ENCODE peak calls at places on chromosomes 7 and 10, in five cellular contexts. I, Q, K, R and L are unnamed samples.

GRCh38 chr7:20541615-20542349 is 73.7 kb upstream of the ABCB5 start:
- DNase-seq in I (no peak), Q (peak), K (peak), R (no peak), L (no peak)

GRCh38 chr10:132575320-132576201 is 38.0 kb downstream of the INPP5A start:
- DNase-seq in I (no peak), Q (peak), K (no peak), R (peak), L (peak)

GRCh38 chr10:9198611-9199010 is 1144.1 kb downstream of the GATA3 start:
- DNase-seq in I (no peak), Q (no peak), K (no peak), R (no peak), L (no peak)

GRCh38 chr7:127119517-127119916 is 133.2 kb downstream of the GRM8 start:
- DNase-seq in I (no peak), Q (no peak), K (no peak), R (no peak), L (no peak)

GRCh38 chr7:43166686-43167085 is 54.2 kb downstream of the HECW1 start:
- DNase-seq in I (no peak), Q (no peak), K (no peak), R (no peak), L (no peak)

GRCh38 chr10:80528185-80528700 is 9.5 kb upstream of the SH2D4B start:
- DNase-seq in I (no peak), Q (no peak), K (no peak), R (no peak), L (peak)

GRCh38 chr10:11444531-11445228 is 166.8 kb downstream of the USP6NL start:
- DNase-seq in I (no peak), Q (no peak), K (no peak), R (no peak), L (no peak)

GRCh38 chr10:110067960-110068770 is 60.4 kb downstream of the ADD3 start:
- DNase-seq in I (no peak), Q (peak), K (no peak), R (no peak), L (no peak)

GRCh38 chr7:25296086-25296485 is 67.8 kb upstream of the NPVF start:
- DNase-seq in I (no peak), Q (no peak), K (no peak), R (no peak), L (no peak)

GRCh38 chr7:72020301-72020700 is 391.8 kb downstream of the CALN1 start:
- DNase-seq in I (no peak), Q (no peak), K (no peak), R (peak), L (no peak)

GRCh38 chr7:106666353-106666752 is 5.4 kb upstream of the CCDC71L start:
- DNase-seq in I (no peak), Q (no peak), K (no peak), R (no peak), L (no peak)

GRCh38 chr7:106668853-106669539 is 8.0 kb upstream of the CCDC71L start:
- DNase-seq in I (no peak), Q (no peak), K (no peak), R (no peak), L (no peak)

GRCh38 chr7:106660862-106661720 is at the start of gene CCDC71L:
- DNase-seq in I (peak), Q (peak), K (peak), R (peak), L (peak)

GRCh38 chr7:106659963-106660861 is 746 bp downstream of the CCDC71L start:
- DNase-seq in I (peak), Q (peak), K (peak), R (peak), L (peak)

DNA sequence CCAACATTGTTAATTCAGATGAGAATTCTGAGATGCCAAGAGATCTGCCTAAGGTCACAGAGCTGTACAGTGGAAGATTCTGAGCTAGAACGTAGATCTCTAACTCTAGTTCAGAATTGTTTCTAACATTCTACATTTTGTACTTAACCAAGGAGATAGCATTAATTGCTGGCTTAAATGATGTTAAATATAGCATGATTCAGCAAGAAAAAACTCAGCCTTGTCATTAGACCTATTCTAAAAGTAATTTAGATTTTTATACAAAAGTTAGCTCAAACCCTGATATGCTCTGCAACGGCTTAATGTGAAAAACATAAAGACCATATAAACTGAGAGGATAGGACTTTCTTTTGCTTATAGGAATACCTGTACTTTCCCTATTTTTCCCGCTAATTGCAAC is 3.4 kb upstream of the CCDC71L start:
- DNase-seq in I (no peak), Q (no peak), K (no peak), R (no peak), L (no peak)
- TF ChIP-seq CTCF in I (no peak), Q (no peak), K (no peak), R (no peak), L (no peak)

DNA sequence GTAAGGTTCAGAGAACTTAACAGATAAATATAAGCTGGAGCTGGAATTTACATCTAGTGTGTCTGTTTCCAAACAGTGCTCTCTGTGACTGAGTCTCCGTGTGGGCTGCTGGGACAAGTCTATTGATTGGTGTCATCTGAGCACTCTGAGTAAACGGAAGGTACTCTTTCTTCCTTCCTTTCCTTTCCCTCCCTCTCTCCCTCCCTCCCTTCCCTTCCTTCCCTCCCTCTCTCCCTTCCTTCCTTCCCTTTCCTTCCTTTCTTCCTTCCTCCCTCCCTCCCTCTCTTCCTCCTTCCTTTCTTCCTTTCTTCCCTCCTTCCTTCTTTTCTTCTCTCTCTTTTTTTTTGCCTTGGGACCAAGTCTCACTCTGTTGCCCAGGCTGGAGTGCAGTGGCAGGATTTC is 61.8 kb downstream of the ANKRD61 start:
- DNase-seq in I (no peak), Q (no peak), K (no peak), R (no peak), L (no peak)
- TF ChIP-seq CTCF in I (no peak), Q (no peak), K (no peak), R (no peak), L (no peak)

DNA sequence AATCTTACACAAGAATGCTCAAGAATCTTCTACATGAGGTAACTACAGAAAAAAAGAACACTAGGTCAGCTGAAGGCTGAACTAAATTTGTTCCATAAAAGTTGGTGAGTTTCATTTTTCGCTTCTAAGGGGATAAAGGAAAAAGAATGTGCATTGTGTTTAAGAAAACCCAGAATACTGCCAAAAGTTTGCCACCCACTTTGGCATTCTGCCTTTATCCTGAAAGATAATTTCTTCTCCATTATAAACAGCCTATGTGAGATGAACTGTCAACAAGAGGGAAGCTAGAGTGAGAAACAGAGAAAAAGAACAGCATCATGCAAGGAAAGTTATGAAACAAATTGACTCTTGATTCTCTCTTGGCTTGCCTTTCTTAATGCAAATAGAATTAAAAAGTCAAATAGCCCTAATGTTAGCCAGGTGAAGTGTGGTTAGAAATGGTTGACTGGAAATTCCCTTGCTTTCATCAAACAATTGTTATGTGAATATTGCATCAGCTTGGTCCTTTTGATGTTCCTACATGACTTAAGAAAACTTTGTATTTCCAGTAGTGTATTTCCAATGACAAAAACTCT is 25.8 kb downstream of the STEAP1 start:
- DNase-seq in I (no peak), Q (peak), K (no peak), R (no peak), L (no peak)
- TF ChIP-seq CTCF in I (no peak), Q (no peak), K (no peak), R (no peak), L (no peak)

GRCh38 chr7:35241431-35241830 is 12.5 kb downstream of the TBX20 start:
- DNase-seq in I (no peak), Q (no peak), K (no peak), R (no peak), L (no peak)

GRCh38 chr7:35246819-35247218 is 7.1 kb downstream of the TBX20 start:
- DNase-seq in I (no peak), Q (no peak), K (no peak), R (no peak), L (no peak)

GRCh38 chr7:35241884-35242283 is 12.0 kb downstream of the TBX20 start:
- DNase-seq in I (no peak), Q (peak), K (no peak), R (no peak), L (no peak)
- TF ChIP-seq CTCF in I (no peak), Q (no peak), K (no peak), R (no peak), L (peak)

GRCh38 chr10:44965104-44965503 is 5.5 kb downstream of the RASSF4 start:
- DNase-seq in I (no peak), Q (no peak), K (no peak), R (peak), L (no peak)

GRCh38 chr10:44961231-44961571 is 1.6 kb downstream of the RASSF4 start:
- DNase-seq in I (no peak), Q (no peak), K (no peak), R (peak), L (no peak)

GRCh38 chr10:44963772-44964633 is 4.4 kb downstream of the RASSF4 start:
- DNase-seq in I (peak), Q (no peak), K (no peak), R (peak), L (no peak)

GRCh38 chr10:44961931-44962750 is 2.5 kb downstream of the RASSF4 start:
- DNase-seq in I (no peak), Q (no peak), K (no peak), R (peak), L (no peak)

GRCh38 chr10:44962870-44963738 is 3.5 kb downstream of the RASSF4 start:
- DNase-seq in I (peak), Q (no peak), K (no peak), R (peak), L (no peak)
- TF ChIP-seq CTCF in I (no peak), Q (peak), K (peak), R (no peak), L (peak)

DNA sequence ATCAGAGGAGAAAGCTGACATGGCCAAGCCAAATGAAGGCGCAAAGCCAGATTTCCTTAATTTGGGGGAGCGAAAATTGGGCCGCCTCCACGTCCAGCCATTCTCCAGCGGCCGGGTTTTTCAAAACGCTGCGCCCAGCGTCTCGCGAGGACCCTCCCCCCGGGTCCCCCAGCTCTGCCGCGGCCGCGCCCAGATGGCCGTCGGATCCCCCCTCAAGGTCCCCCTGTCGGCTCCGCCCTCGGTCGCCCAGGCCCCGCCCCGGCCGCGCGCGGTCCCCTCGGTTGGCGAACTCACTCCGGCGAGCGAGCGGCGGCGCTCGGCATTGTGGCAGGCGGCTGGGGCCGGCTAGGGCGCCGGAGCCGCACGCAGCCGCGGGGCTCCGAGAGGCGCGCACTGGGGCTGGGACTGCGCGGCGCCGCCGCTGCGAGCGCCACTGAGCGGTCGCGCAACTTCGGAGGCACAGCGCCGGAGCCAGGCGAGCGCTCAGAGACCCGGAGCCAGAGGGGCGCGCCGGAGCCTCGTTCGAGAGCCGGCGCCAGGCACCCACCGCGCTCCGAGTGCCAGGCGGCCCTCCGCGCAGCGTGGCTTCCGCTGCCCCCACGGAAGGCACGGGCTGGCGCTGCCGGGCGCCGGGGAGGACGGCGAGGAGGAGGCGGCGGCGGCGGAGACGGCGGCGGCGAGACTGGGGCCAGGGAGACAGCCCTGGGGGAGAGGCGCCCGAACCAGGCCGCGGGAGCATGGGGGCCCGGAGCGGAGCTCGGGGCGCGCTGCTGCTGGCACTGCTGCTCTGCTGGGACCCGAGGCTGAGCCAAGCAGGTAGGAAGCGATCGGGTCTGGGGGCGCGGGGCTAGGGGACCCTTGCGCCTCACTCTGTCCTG is at the start of gene UNC5B:
- DNase-seq in I (peak), Q (peak), K (peak), R (peak), L (no peak)
- TF ChIP-seq CTCF in I (no peak), Q (peak), K (peak), R (peak), L (peak)

GRCh38 chr7:26329520-26330269 is 38.0 kb downstream of the SNX10 start:
- DNase-seq in I (peak), Q (no peak), K (no peak), R (peak), L (no peak)
- TF ChIP-seq CTCF in I (no peak), Q (no peak), K (no peak), R (no peak), L (no peak)

GRCh38 chr10:27794157-27794556 is 48.5 kb upstream of the MKX start:
- DNase-seq in I (no peak), Q (peak), K (no peak), R (no peak), L (no peak)
- TF ChIP-seq CTCF in I (no peak), Q (peak), K (peak), R (no peak), L (peak)

GRCh38 chr10:94230134-94230785 is 132.5 kb downstream of the NOC3L start:
- DNase-seq in I (no peak), Q (no peak), K (no peak), R (no peak), L (no peak)

GRCh38 chr10:94223702-94224370 is 138.9 kb downstream of the NOC3L start:
- DNase-seq in I (no peak), Q (no peak), K (no peak), R (no peak), L (no peak)

GRCh38 chr10:94224656-94225055 is 138.1 kb downstream of the NOC3L start:
- DNase-seq in I (no peak), Q (peak), K (peak), R (no peak), L (no peak)

GRCh38 chr10:94220717-94221116 is 142.0 kb downstream of the NOC3L start:
- DNase-seq in I (no peak), Q (no peak), K (no peak), R (no peak), L (no peak)

DNA sequence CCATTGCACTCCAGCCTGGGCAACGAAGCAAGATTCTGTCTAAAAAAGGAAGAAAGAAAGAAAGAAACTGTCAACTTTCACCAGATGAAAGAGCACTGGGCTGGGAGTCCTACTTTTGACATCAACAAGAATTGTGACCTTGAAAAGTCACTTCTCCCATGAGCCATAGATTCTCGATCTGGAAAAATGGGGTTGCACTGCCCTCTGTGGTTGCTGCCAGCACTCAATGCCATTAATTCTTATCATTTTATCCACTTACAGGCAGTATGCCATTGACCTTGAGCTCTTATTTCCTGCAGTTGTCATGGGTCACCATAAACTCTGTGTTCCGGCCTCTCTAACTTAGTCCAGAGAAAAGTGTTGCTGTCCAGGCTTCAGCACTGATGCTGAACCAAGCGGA is 137.2 kb downstream of the NOC3L start:
- DNase-seq in I (no peak), Q (peak), K (no peak), R (no peak), L (no peak)
- TF ChIP-seq CTCF in I (no peak), Q (peak), K (no peak), R (no peak), L (peak)